ENCODE peak calls at places on chromosomes 4 and X, in five cellular contexts. K, C, N, Z and M are unnamed samples.

GRCh38 chr4:138262058-138262838 is 20.1 kb upstream of the SLC7A11 start:
- DNase-seq in K (no peak), C (no peak), N (no peak), Z (no peak), M (no peak)

GRCh38 chrX:10098235-10098819 is 58.4 kb upstream of the CLCN4 start:
- DNase-seq in K (no peak), C (no peak), N (no peak), Z (no peak), M (no peak)

GRCh38 chrX:136710324-136710951 is 62.5 kb downstream of the CD40LG start:
- DNase-seq in K (no peak), C (no peak), N (no peak), Z (no peak), M (no peak)

GRCh38 chr4:146132445-146132844 is 43.1 kb upstream of the LSM6 start:
- DNase-seq in K (no peak), C (no peak), N (no peak), Z (no peak), M (no peak)

GRCh38 chrX:111348363-111348927 is 63.5 kb downstream of the DCX start:
- DNase-seq in K (no peak), C (no peak), N (no peak), Z (peak; percentile 42), M (no peak)

GRCh38 chr4:168859888-168860694 is 150.0 kb downstream of the CBR4 start:
- DNase-seq in K (no peak), C (no peak), N (no peak), Z (no peak), M (no peak)

GRCh38 chrX:41921492-41922124 is 1.7 kb downstream of the CASK start:
- DNase-seq in K (no peak), C (no peak), N (no peak), Z (no peak), M (no peak)

GRCh38 chrX:1661048-1661921 is 46.4 kb downstream of the ASMT start:
- DNase-seq in K (peak; percentile 96), C (peak; percentile 46), N (peak; percentile 60), Z (peak; percentile 72), M (peak; percentile 51)

GRCh38 chr4:140163029-140163810 is 9.2 kb upstream of the MAML3 start:
- DNase-seq in K (no peak), C (no peak), N (no peak), Z (no peak), M (no peak)

GRCh38 chrX:133689997-133690599 is 274.8 kb upstream of the GPC4 start:
- DNase-seq in K (no peak), C (no peak), N (no peak), Z (no peak), M (no peak)

GRCh38 chrX:13387656-13388421 is 68.0 kb upstream of the ATXN3L start:
- DNase-seq in K (no peak), C (no peak), N (no peak), Z (no peak), M (no peak)

GRCh38 chr4:4512282-4512681 is 29.6 kb downstream of the STX18 start:
- DNase-seq in K (no peak), C (no peak), N (no peak), Z (no peak), M (no peak)

GRCh38 chr4:60250657-60251056 is 949.5 kb upstream of the ADGRL3 start:
- DNase-seq in K (no peak), C (no peak), N (no peak), Z (no peak), M (no peak)

GRCh38 chr4:184826315-184827266 is 823 bp upstream of the ACSL1 start:
- DNase-seq in K (peak; percentile 41), C (peak; percentile 46), N (no peak), Z (peak; percentile 51), M (no peak)

GRCh38 chr4:184822356-184822755 is 3.4 kb downstream of the ACSL1 start:
- DNase-seq in K (no peak), C (no peak), N (no peak), Z (no peak), M (no peak)

GRCh38 chr4:184824776-184825393 is 883 bp downstream of the ACSL1 start:
- DNase-seq in K (no peak), C (peak; percentile 33), N (no peak), Z (no peak), M (no peak)

GRCh38 chr4:184824081-184824775 is 1.5 kb downstream of the ACSL1 start:
- DNase-seq in K (no peak), C (no peak), N (no peak), Z (no peak), M (no peak)

DNA sequence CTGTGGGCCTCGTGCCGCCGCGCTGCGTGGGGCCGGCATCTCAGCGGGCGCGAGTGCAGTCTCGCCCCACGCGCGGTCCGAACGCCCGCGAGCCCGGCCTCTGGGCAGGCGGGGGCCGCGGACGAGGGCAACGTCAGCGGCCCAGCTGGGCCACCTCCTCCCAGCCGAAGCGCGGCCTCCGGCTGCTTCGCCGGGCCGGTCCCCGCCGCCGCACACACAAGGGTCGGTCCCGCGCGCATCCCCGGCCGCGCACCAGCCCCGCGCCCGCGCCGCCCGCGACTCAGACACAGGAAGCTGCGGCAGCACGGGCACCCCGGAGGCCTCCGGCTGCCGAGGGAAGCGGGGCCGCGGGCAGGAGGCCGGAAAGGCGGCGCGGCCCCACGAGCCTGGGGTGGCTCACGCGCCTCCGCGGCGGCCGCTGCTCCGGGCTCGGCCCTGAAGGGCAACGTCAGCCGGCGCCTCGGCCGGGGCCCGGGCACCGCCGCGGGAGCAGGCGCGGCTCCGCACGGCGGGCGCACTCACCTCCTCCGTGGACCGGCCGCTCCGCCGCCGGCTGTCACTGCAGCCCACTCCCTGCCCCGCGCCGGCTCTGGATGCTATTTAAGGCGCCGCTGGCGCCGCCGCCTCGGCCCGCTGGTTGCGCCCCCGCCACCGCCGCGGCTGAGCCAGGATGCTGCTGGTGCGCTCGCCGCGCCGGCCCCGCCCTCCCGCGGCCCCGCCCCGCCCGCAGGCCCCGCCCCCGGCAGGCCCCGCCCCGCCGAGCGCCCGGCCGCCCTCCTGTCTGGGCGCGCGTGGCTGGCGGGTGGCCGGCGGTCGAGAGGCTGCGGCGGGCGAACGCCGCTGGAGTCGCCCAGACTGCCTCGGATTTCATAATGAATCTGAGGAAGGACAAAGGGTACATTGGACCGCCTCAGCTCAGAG is at the start of gene ACSL1:
- DNase-seq in K (peak; percentile 79), C (peak; percentile 82), N (no peak), Z (peak; percentile 95), M (peak; percentile 81)
- TF ChIP-seq CTCF in K (no peak), C (no peak), N (no peak), Z (peak; percentile 7), M (no peak)

GRCh38 chr4:1846580-1846979 is 9.4 kb downstream of the LETM1 start:
- DNase-seq in K (no peak), C (no peak), N (no peak), Z (no peak), M (no peak)
- H3K27ac ChIP-seq in K (no peak overlapping the region), C (no peak overlapping the region), N (no peak overlapping the region), Z (no peak overlapping the region), M (no peak overlapping the region)

GRCh38 chr4:110793890-110794588 is 171.2 kb upstream of the PITX2 start:
- DNase-seq in K (peak; percentile 42), C (no peak), N (no peak), Z (no peak), M (no peak)
- H3K4me3 ChIP-seq in K (no peak overlapping the region), C (no peak overlapping the region), N (no peak overlapping the region), Z (no peak overlapping the region), M (no peak overlapping the region)

GRCh38 chr4:1377606-1378261 is 28.5 kb downstream of the NKX1-1 start:
- DNase-seq in K (no peak), C (no peak), N (no peak), Z (no peak), M (no peak)

GRCh38 chr4:1376391-1376840 is 29.4 kb downstream of the UVSSA start:
- DNase-seq in K (no peak), C (no peak), N (no peak), Z (no peak), M (no peak)

GRCh38 chr4:1375761-1376322 is 28.8 kb downstream of the UVSSA start:
- DNase-seq in K (no peak), C (no peak), N (no peak), Z (no peak), M (no peak)

GRCh38 chr4:1378559-1379231 is 27.5 kb downstream of the NKX1-1 start:
- DNase-seq in K (no peak), C (no peak), N (no peak), Z (peak; percentile 46), M (no peak)

DNA sequence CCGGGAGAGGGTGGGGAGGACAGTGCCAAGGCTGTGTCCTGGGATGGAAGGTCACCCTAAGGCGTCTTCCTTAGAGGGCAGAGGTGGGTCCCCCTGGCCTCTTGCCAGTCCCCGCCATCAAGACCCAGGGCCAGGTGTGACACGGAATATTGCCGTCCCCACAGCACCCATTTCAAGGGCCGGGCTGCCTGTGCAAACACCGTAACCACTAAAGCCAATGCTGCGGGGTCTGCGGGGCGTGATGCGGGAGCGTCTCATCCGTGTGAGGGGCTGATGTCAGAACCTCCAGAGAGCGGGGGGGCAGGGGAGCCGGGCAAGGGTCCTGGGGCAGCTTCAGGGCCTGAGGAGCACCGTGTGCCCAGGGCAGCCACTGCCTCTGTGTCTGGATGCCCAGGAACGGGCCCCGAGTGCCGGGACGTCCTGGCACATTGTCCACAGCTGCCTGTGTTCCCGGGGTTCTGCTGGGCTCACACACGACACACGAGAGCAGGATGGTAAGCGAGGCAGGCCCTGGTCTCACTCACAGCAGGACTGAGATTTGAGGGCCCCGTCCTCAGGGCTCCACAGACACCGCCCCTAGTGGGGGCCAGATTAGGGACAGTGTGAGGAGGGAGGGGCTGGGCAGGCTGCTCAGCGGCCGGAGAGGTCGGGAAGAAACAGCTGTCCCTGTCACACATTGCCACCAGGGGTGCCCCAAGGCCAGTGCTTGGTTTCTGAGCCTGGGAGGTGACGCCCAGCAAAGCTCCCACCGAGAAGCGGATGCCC is 29.2 kb downstream of the NKX1-1 start:
- DNase-seq in K (peak; percentile 35), C (no peak), N (no peak), Z (peak; percentile 52), M (no peak)
- TF ChIP-seq CTCF in K (peak; percentile 28), C (no peak), N (no peak), Z (no peak), M (no peak)